ENCODE peak calls at places on chromosomes 7 and 10, in ten cellular contexts. U is PC-3; X is fibroblast of lung; A is CD4-positive, alpha-beta T cell; O is heart left ventricle; B is H9; P is hepatocyte; E is coronary artery; F is RWPE1; L is psoas muscle. S is an unnamed sample.

GRCh38 chr7:119945822-119946221 is 327.2 kb upstream of the KCND2 start:
- DNase-seq in B (no peak), P (no peak), L (no peak), A (no peak), O (no peak), U (no peak), F (no peak), E (no peak), X (no peak), S (no peak)

GRCh38 chr7:7408001-7408770 is 127.5 kb downstream of the COL28A1 start:
- DNase-seq in F (no peak), A (no peak), X (no peak), L (no peak), B (no peak), P (peak), U (peak), O (no peak), E (no peak), S (no peak)

GRCh38 chr10:86659721-86660438 is 5.5 kb downstream of the OPN4 start:
- DNase-seq in L (peak), B (no peak), P (no peak), X (no peak), U (no peak), A (no peak), F (no peak), E (peak), O (peak), S (no peak)

GRCh38 chr10:21467633-21468032 is 57.8 kb downstream of the SKIDA1 start:
- DNase-seq in U (no peak), X (no peak), P (no peak), F (no peak), B (no peak), A (no peak), L (no peak), E (no peak), O (no peak), S (no peak)

GRCh38 chr10:131085586-131085860 is 226.0 kb downstream of the TCERG1L start:
- DNase-seq in F (no peak), L (no peak), E (no peak), B (no peak), P (no peak), O (no peak), U (no peak), X (no peak), A (no peak), S (no peak)

GRCh38 chr10:133530506-133530905 is 3.3 kb downstream of the CYP2E1 start:
- DNase-seq in L (no peak), U (no peak), B (no peak), F (no peak), E (no peak), O (no peak), P (no peak), X (no peak), A (no peak), S (no peak)

GRCh38 chr7:101780281-101780680 is 37.1 kb upstream of the CUX1 start:
- DNase-seq in X (no peak), L (no peak), P (no peak), B (no peak), O (no peak), A (no peak), F (no peak), E (no peak), U (no peak), S (no peak)

GRCh38 chr7:27826347-27826746 is 86.4 kb downstream of the TAX1BP1 start:
- DNase-seq in A (no peak), F (no peak), E (no peak), O (no peak), U (no peak), X (no peak), P (no peak), L (no peak), B (no peak), S (no peak)

GRCh38 chr7:79304711-79305110 is 148.8 kb downstream of the MAGI2 start:
- DNase-seq in O (no peak), F (no peak), L (no peak), U (no peak), P (no peak), E (no peak), X (no peak), B (no peak), A (no peak), S (no peak)

GRCh38 chr10:72329290-72330058 is 25.2 kb downstream of the DNAJB12 start:
- DNase-seq in U (no peak), L (no peak), E (no peak), X (no peak), O (peak), P (peak), B (no peak), F (no peak), A (no peak), S (peak)

GRCh38 chr10:72333111-72334012 is 21.4 kb downstream of the DNAJB12 start:
- DNase-seq in L (no peak), X (no peak), U (no peak), A (no peak), P (peak), E (no peak), F (no peak), B (no peak), O (no peak), S (no peak)

GRCh38 chr10:72332423-72333110 is 22.2 kb downstream of the DNAJB12 start:
- DNase-seq in F (no peak), P (no peak), X (no peak), O (no peak), U (no peak), L (no peak), E (no peak), A (no peak), B (no peak), S (no peak)

GRCh38 chr10:72330059-72330426 is 24.7 kb downstream of the DNAJB12 start:
- DNase-seq in A (no peak), U (no peak), O (no peak), X (no peak), P (peak), L (no peak), B (no peak), F (no peak), E (no peak), S (no peak)

DNA sequence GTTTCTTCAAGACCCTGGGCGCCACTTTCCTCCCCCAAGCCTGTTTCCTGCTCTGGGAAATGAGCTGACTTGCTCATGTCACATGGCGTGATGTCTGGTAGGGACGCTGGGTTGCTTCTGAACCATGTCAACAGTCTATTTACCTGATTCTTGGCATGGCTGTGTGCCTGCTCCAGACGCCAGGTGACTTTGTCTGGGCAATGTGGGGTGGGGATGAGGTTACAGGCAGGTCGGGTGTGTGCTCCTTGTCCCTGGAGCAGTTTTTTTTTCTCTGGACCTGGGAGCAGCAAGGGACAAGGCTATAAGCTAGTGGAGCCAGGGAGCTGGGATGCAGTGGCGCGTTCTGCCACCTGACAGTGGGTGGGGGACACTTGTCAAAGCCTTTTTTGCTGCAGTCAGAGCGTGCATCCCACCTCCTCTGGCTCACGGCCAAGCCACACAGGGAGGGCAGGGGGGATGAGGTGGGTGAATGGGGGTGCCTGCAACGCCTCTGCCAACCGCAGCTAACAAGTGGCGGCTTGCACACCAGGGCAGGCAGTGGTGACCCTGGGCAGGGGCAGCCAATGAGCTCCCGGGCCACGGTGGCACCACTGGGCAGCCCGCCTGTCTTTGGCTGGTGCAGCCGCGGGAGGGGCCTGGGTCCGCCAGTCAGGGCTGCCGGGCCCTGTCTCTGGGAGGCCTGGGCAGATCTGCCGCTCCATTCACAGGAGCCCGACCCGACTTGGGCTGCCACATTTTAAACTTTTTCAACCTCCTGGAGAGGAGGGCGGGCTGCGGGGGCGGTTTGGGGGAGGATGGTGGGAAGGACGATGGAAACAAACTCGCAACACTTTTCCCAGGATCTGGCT is 22.9 kb downstream of the DNAJB12 start:
- DNase-seq in O (peak), B (peak), E (peak), A (peak), U (peak), F (peak), L (peak), P (peak), X (peak), S (peak)
- TF ChIP-seq CTCF in O (peak), B (peak), E (peak), A (peak), U (no peak), F (no peak), L (peak), P (no peak), X (peak), S (no peak)

GRCh38 chr7:25950488-25951413 is 201.2 kb upstream of the NFE2L3 start:
- DNase-seq in P (peak), U (peak), X (peak), F (peak), E (peak), B (peak), L (peak), A (peak), O (peak), S (peak)

GRCh38 chr7:25947669-25948516 is 204.1 kb upstream of the NFE2L3 start:
- DNase-seq in F (no peak), A (no peak), P (no peak), X (no peak), L (no peak), U (no peak), E (no peak), O (no peak), B (no peak), S (no peak)

GRCh38 chr7:25952277-25953057 is 199.5 kb upstream of the NFE2L3 start:
- DNase-seq in E (no peak), O (no peak), A (no peak), U (no peak), P (peak), X (no peak), B (peak), L (no peak), F (no peak), S (peak)

GRCh38 chr7:25951414-25952276 is 200.4 kb upstream of the NFE2L3 start:
- DNase-seq in L (no peak), X (peak), P (peak), F (no peak), A (no peak), B (peak), E (no peak), U (no peak), O (no peak), S (peak)

GRCh38 chr7:25949672-25950487 is 202.1 kb upstream of the NFE2L3 start:
- DNase-seq in L (no peak), A (no peak), P (peak), E (no peak), O (peak), B (peak), X (no peak), U (no peak), F (no peak), S (peak)
- TF ChIP-seq CTCF in L (no peak), A (no peak), P (no peak), E (no peak), O (no peak), B (no peak), X (no peak), U (no peak), F (no peak), S (peak)

DNA sequence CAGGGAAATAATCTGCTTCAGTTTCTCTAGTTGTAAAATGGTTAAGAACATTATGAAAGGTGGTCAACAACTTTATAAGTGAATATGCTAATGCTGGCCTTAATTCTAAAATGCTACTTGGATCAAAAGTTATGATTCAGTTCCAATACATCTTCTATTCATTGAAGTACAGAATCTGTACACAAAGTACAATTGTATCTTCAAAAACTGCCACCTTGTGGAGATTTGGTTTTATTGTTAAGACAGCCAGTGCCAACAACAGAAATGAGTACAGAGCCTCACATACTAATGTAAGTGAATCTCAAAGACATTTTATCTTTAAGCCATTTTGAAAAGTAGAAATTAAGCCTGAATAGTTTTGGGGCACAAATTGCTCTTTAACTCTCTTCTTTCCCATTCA is 194.0 kb downstream of the CFTR start:
- DNase-seq in U (peak), L (no peak), X (peak), A (no peak), P (peak), F (no peak), B (no peak), O (no peak), E (no peak), S (no peak)
- TF ChIP-seq CTCF in U (peak), L (no peak), X (peak), A (no peak), P (peak), F (no peak), B (peak), O (no peak), E (no peak), S (peak)

GRCh38 chr7:20305726-20306125 is 25.0 kb upstream of the ITGB8 start:
- DNase-seq in A (no peak), X (no peak), F (no peak), P (no peak), E (no peak), L (no peak), O (no peak), U (no peak), B (no peak), S (no peak)
- TF ChIP-seq CTCF in A (no peak), X (no peak), F (no peak), P (no peak), E (no peak), L (no peak), O (no peak), U (no peak), B (no peak), S (no peak)

S was measured in nephron progenitor cell.